ENCODE peak calls at places on chromosomes 13 and 19, in seven cellular contexts. W is stimulated activated naive CD8-positive, alpha-beta T cell treated with anti-CD3 and anti-CD28 coated beads, Interleukin-15, amount 100 ng/mL, for 72 hours; U is mesendoderm; C is activated naive CD4-positive, alpha-beta T cell; E is CD4-positive, alpha-beta T cell; R is ecto neural progenitor cell; S is NCI-H446. L is an unnamed sample.

GRCh38 chr13:22451345-22451744 is 729.4 kb upstream of the SGCG start:
- DNase-seq in W (no peak), U (no peak), C (no peak), E (no peak), R (peak; percentile 69), S (no peak), L (no peak)

GRCh38 chr13:107743983-107744382 is 471.4 kb downstream of the LIG4 start:
- DNase-seq in W (no peak), U (peak; percentile 34), C (no peak), E (no peak), R (no peak), S (no peak), L (peak; percentile 27)

GRCh38 chr13:19181021-19181620 is 503 bp downstream of the TUBA3C start:
- DNase-seq in W (no peak), U (no peak), C (no peak), E (no peak), R (no peak), S (no peak), L (no peak)

GRCh38 chr19:51341976-51342580 is at the start of gene VSIG10L:
- DNase-seq in W (no peak), U (peak; percentile 18), C (no peak), E (no peak), R (peak; percentile 43), S (no peak), L (peak; percentile 31)

GRCh38 chr13:85665286-85665685 is 133.9 kb downstream of the SLITRK6 start:
- DNase-seq in W (no peak), U (peak; percentile 13), C (no peak), E (no peak), R (no peak), S (no peak), L (peak; percentile 59)

GRCh38 chr19:38616265-38616664 is 1.5 kb downstream of the MAP4K1 start:
- DNase-seq in W (no peak), U (no peak), C (no peak), E (no peak), R (no peak), S (no peak), L (no peak)

GRCh38 chr19:45876411-45877197 is 9.3 kb downstream of the IRF2BP1 start:
- DNase-seq in W (peak; percentile 33), U (peak; percentile 67), C (no peak), E (no peak), R (peak; percentile 66), S (no peak), L (no peak)

GRCh38 chr13:61777902-61778301 is 362.3 kb upstream of the PCDH20 start:
- DNase-seq in W (no peak), U (no peak), C (no peak), E (no peak), R (no peak), S (no peak), L (no peak)

GRCh38 chr19:38769635-38770211 is 3.6 kb downstream of the LGALS7 start:
- DNase-seq in W (peak; percentile 95), U (peak; percentile 73), C (peak; percentile 90), E (peak; percentile 89), R (peak; percentile 85), S (no peak), L (no peak)

GRCh38 chr19:11457831-11458230 is 22.4 kb downstream of the PRKCSH start:
- DNase-seq in W (no peak), U (no peak), C (no peak), E (no peak), R (no peak), S (no peak), L (no peak)

GRCh38 chr19:46482645-46483044 is 11.3 kb upstream of the PNMA8A start:
- DNase-seq in W (no peak), U (no peak), C (no peak), E (no peak), R (no peak), S (no peak), L (no peak)

L was measured in PC-3.